ENCODE peak calls at places on chromosomes 2 and 18, in eight cellular contexts. One of them, this sample, is unnamed.

GRCh38 chr2:25378731-25379490 is 37.2 kb upstream of the DNMT3A start:
- DNase-seq in OCI-M1: no peak
- DNase-seq in GM13976: no peak
- DNase-seq in NCI-H2029 treated with DMSO at 0.1 percent for 48 hours: no peak
- DNase-seq in NCI-H524: no peak
- DNase-seq in stimulated activated CD4-positive, alpha-beta T cell treated with anti-CD3 and anti-CD28 coated beads, Interleukin-12 subunit alpha, Interleukin-12 subunit beta, amount 100 ng/mL, for 4 hours: no peak
- DNase-seq in hippocampal formation: no peak
- DNase-seq in tibial nerve: no peak
- DNase-seq in this sample: no peak

GRCh38 chr2:156405586-156405985 is 30.6 kb upstream of the GPD2 start:
- DNase-seq in OCI-M1: peak; percentile 92
- DNase-seq in NCI-H524: peak; percentile 1
- DNase-seq in GM13976: no peak
- DNase-seq in hippocampal formation: no peak
- DNase-seq in tibial nerve: peak; percentile 34
- DNase-seq in stimulated activated CD4-positive, alpha-beta T cell treated with anti-CD3 and anti-CD28 coated beads, Interleukin-12 subunit alpha, Interleukin-12 subunit beta, amount 100 ng/mL, for 4 hours: no peak
- DNase-seq in NCI-H2029 treated with DMSO at 0.1 percent for 48 hours: no peak
- DNase-seq in this sample: no peak

GRCh38 chr2:206150631-206151030 is 8.6 kb downstream of the NDUFS1 start:
- DNase-seq in hippocampal formation: no peak
- DNase-seq in OCI-M1: no peak
- DNase-seq in stimulated activated CD4-positive, alpha-beta T cell treated with anti-CD3 and anti-CD28 coated beads, Interleukin-12 subunit alpha, Interleukin-12 subunit beta, amount 100 ng/mL, for 4 hours: no peak
- DNase-seq in GM13976: no peak
- DNase-seq in NCI-H524: no peak
- DNase-seq in NCI-H2029 treated with DMSO at 0.1 percent for 48 hours: no peak
- DNase-seq in tibial nerve: no peak
- DNase-seq in this sample: no peak

GRCh38 chr2:110748489-110748867 is 16.1 kb downstream of the ACOXL start:
- DNase-seq in NCI-H524: peak; percentile 58
- DNase-seq in hippocampal formation: no peak
- DNase-seq in stimulated activated CD4-positive, alpha-beta T cell treated with anti-CD3 and anti-CD28 coated beads, Interleukin-12 subunit alpha, Interleukin-12 subunit beta, amount 100 ng/mL, for 4 hours: peak; percentile 43
- DNase-seq in NCI-H2029 treated with DMSO at 0.1 percent for 48 hours: peak; percentile 30
- DNase-seq in tibial nerve: no peak
- DNase-seq in GM13976: peak; percentile 71
- DNase-seq in OCI-M1: peak; percentile 61
- DNase-seq in this sample: peak; percentile 91

GRCh38 chr18:2913398-2914005 is 66.7 kb downstream of the EMILIN2 start:
- DNase-seq in OCI-M1: no peak
- DNase-seq in hippocampal formation: no peak
- DNase-seq in NCI-H524: no peak
- DNase-seq in stimulated activated CD4-positive, alpha-beta T cell treated with anti-CD3 and anti-CD28 coated beads, Interleukin-12 subunit alpha, Interleukin-12 subunit beta, amount 100 ng/mL, for 4 hours: no peak
- DNase-seq in NCI-H2029 treated with DMSO at 0.1 percent for 48 hours: no peak
- DNase-seq in tibial nerve: no peak
- DNase-seq in GM13976: no peak
- DNase-seq in this sample: no peak

GRCh38 chr18:21605218-21605617 is 4.7 kb upstream of the ESCO1 start:
- DNase-seq in stimulated activated CD4-positive, alpha-beta T cell treated with anti-CD3 and anti-CD28 coated beads, Interleukin-12 subunit alpha, Interleukin-12 subunit beta, amount 100 ng/mL, for 4 hours: no peak
- DNase-seq in NCI-H2029 treated with DMSO at 0.1 percent for 48 hours: no peak
- DNase-seq in hippocampal formation: no peak
- DNase-seq in OCI-M1: peak; percentile 60
- DNase-seq in tibial nerve: no peak
- DNase-seq in GM13976: no peak
- DNase-seq in NCI-H524: no peak
- DNase-seq in this sample: no peak

GRCh38 chr2:42984617-42985016 is 192.2 kb upstream of the HAAO start:
- DNase-seq in stimulated activated CD4-positive, alpha-beta T cell treated with anti-CD3 and anti-CD28 coated beads, Interleukin-12 subunit alpha, Interleukin-12 subunit beta, amount 100 ng/mL, for 4 hours: no peak
- DNase-seq in NCI-H2029 treated with DMSO at 0.1 percent for 48 hours: no peak
- DNase-seq in OCI-M1: no peak
- DNase-seq in tibial nerve: no peak
- DNase-seq in NCI-H524: no peak
- DNase-seq in hippocampal formation: no peak
- DNase-seq in GM13976: no peak
- DNase-seq in this sample: no peak

GRCh38 chr2:230885467-230886130 is 20.9 kb downstream of the ITM2C start:
- DNase-seq in NCI-H2029 treated with DMSO at 0.1 percent for 48 hours: no peak
- DNase-seq in NCI-H524: peak; percentile 88
- DNase-seq in GM13976: peak; percentile 79
- DNase-seq in tibial nerve: no peak
- DNase-seq in stimulated activated CD4-positive, alpha-beta T cell treated with anti-CD3 and anti-CD28 coated beads, Interleukin-12 subunit alpha, Interleukin-12 subunit beta, amount 100 ng/mL, for 4 hours: no peak
- DNase-seq in hippocampal formation: peak; percentile 29
- DNase-seq in OCI-M1: peak; percentile 30
- DNase-seq in this sample: no peak

GRCh38 chr2:88638743-88639142 is 11.5 kb upstream of the EIF2AK3 start:
- DNase-seq in tibial nerve: no peak
- DNase-seq in hippocampal formation: no peak
- DNase-seq in OCI-M1: no peak
- DNase-seq in stimulated activated CD4-positive, alpha-beta T cell treated with anti-CD3 and anti-CD28 coated beads, Interleukin-12 subunit alpha, Interleukin-12 subunit beta, amount 100 ng/mL, for 4 hours: no peak
- DNase-seq in NCI-H524: no peak
- DNase-seq in GM13976: no peak
- DNase-seq in NCI-H2029 treated with DMSO at 0.1 percent for 48 hours: no peak
- DNase-seq in this sample: no peak

GRCh38 chr18:25353080-25353479 is 1.1 kb upstream of the ZNF521 start:
- DNase-seq in hippocampal formation: no peak
- DNase-seq in OCI-M1: no peak
- DNase-seq in stimulated activated CD4-positive, alpha-beta T cell treated with anti-CD3 and anti-CD28 coated beads, Interleukin-12 subunit alpha, Interleukin-12 subunit beta, amount 100 ng/mL, for 4 hours: no peak
- DNase-seq in tibial nerve: no peak
- DNase-seq in NCI-H524: no peak
- DNase-seq in NCI-H2029 treated with DMSO at 0.1 percent for 48 hours: no peak
- DNase-seq in GM13976: no peak
- DNase-seq in this sample: no peak

GRCh38 chr18:36158261-36158867 is 28.7 kb downstream of the ELP2 start:
- DNase-seq in NCI-H524: no peak
- DNase-seq in NCI-H2029 treated with DMSO at 0.1 percent for 48 hours: no peak
- DNase-seq in GM13976: no peak
- DNase-seq in hippocampal formation: no peak
- DNase-seq in OCI-M1: no peak
- DNase-seq in tibial nerve: no peak
- DNase-seq in stimulated activated CD4-positive, alpha-beta T cell treated with anti-CD3 and anti-CD28 coated beads, Interleukin-12 subunit alpha, Interleukin-12 subunit beta, amount 100 ng/mL, for 4 hours: no peak
- DNase-seq in this sample: no peak

GRCh38 chr2:160602073-160602472 is 108.5 kb upstream of the RBMS1 start:
- DNase-seq in tibial nerve: no peak
- DNase-seq in hippocampal formation: no peak
- DNase-seq in OCI-M1: no peak
- DNase-seq in NCI-H2029 treated with DMSO at 0.1 percent for 48 hours: no peak
- DNase-seq in GM13976: no peak
- DNase-seq in NCI-H524: no peak
- DNase-seq in stimulated activated CD4-positive, alpha-beta T cell treated with anti-CD3 and anti-CD28 coated beads, Interleukin-12 subunit alpha, Interleukin-12 subunit beta, amount 100 ng/mL, for 4 hours: no peak
- DNase-seq in this sample: no peak

GRCh38 chr18:13463526-13463925 is 245.0 kb downstream of the LDLRAD4 start:
- DNase-seq in NCI-H524: no peak
- DNase-seq in stimulated activated CD4-positive, alpha-beta T cell treated with anti-CD3 and anti-CD28 coated beads, Interleukin-12 subunit alpha, Interleukin-12 subunit beta, amount 100 ng/mL, for 4 hours: no peak
- DNase-seq in tibial nerve: no peak
- DNase-seq in GM13976: no peak
- DNase-seq in hippocampal formation: no peak
- DNase-seq in OCI-M1: no peak
- DNase-seq in NCI-H2029 treated with DMSO at 0.1 percent for 48 hours: no peak
- DNase-seq in this sample: no peak

GRCh38 chr18:45752681-45753080 is 28.7 kb downstream of the SLC14A1 start:
- DNase-seq in tibial nerve: no peak
- DNase-seq in NCI-H2029 treated with DMSO at 0.1 percent for 48 hours: no peak
- DNase-seq in OCI-M1: no peak
- DNase-seq in stimulated activated CD4-positive, alpha-beta T cell treated with anti-CD3 and anti-CD28 coated beads, Interleukin-12 subunit alpha, Interleukin-12 subunit beta, amount 100 ng/mL, for 4 hours: no peak
- DNase-seq in GM13976: no peak
- DNase-seq in hippocampal formation: no peak
- DNase-seq in NCI-H524: no peak
- DNase-seq in this sample: no peak

GRCh38 chr2:229090231-229090630 is 180.9 kb downstream of the PID1 start:
- DNase-seq in tibial nerve: no peak
- DNase-seq in NCI-H524: no peak
- DNase-seq in hippocampal formation: no peak
- DNase-seq in OCI-M1: no peak
- DNase-seq in stimulated activated CD4-positive, alpha-beta T cell treated with anti-CD3 and anti-CD28 coated beads, Interleukin-12 subunit alpha, Interleukin-12 subunit beta, amount 100 ng/mL, for 4 hours: no peak
- DNase-seq in GM13976: no peak
- DNase-seq in NCI-H2029 treated with DMSO at 0.1 percent for 48 hours: no peak
- DNase-seq in this sample: no peak

GRCh38 chr2:132267372-132267771 is 105.6 kb upstream of the ANKRD30BL start:
- DNase-seq in tibial nerve: no peak
- DNase-seq in hippocampal formation: no peak
- DNase-seq in OCI-M1: no peak
- DNase-seq in NCI-H524: no peak
- DNase-seq in stimulated activated CD4-positive, alpha-beta T cell treated with anti-CD3 and anti-CD28 coated beads, Interleukin-12 subunit alpha, Interleukin-12 subunit beta, amount 100 ng/mL, for 4 hours: no peak
- DNase-seq in GM13976: no peak
- DNase-seq in NCI-H2029 treated with DMSO at 0.1 percent for 48 hours: no peak
- DNase-seq in this sample: no peak

GRCh38 chr2:127051116-127051779 is 55.7 kb downstream of the BIN1 start:
- DNase-seq in GM13976: peak; percentile 32
- DNase-seq in stimulated activated CD4-positive, alpha-beta T cell treated with anti-CD3 and anti-CD28 coated beads, Interleukin-12 subunit alpha, Interleukin-12 subunit beta, amount 100 ng/mL, for 4 hours: no peak
- DNase-seq in hippocampal formation: peak; percentile 36
- DNase-seq in NCI-H2029 treated with DMSO at 0.1 percent for 48 hours: no peak
- DNase-seq in tibial nerve: no peak
- DNase-seq in NCI-H524: peak; percentile 8
- DNase-seq in OCI-M1: no peak
- DNase-seq in this sample: no peak

GRCh38 chr2:184679219-184680018 is 81.1 kb downstream of the ZNF804A start:
- DNase-seq in tibial nerve: no peak
- DNase-seq in NCI-H2029 treated with DMSO at 0.1 percent for 48 hours: no peak
- DNase-seq in stimulated activated CD4-positive, alpha-beta T cell treated with anti-CD3 and anti-CD28 coated beads, Interleukin-12 subunit alpha, Interleukin-12 subunit beta, amount 100 ng/mL, for 4 hours: no peak
- DNase-seq in hippocampal formation: no peak
- DNase-seq in OCI-M1: no peak
- DNase-seq in NCI-H524: no peak
- DNase-seq in GM13976: no peak
- DNase-seq in this sample: no peak

GRCh38 chr2:176650101-176650500 is 380.9 kb downstream of the MTX2 start:
- DNase-seq in NCI-H2029 treated with DMSO at 0.1 percent for 48 hours: no peak
- DNase-seq in OCI-M1: no peak
- DNase-seq in hippocampal formation: no peak
- DNase-seq in tibial nerve: no peak
- DNase-seq in GM13976: no peak
- DNase-seq in NCI-H524: peak; percentile 39
- DNase-seq in stimulated activated CD4-positive, alpha-beta T cell treated with anti-CD3 and anti-CD28 coated beads, Interleukin-12 subunit alpha, Interleukin-12 subunit beta, amount 100 ng/mL, for 4 hours: no peak
- DNase-seq in this sample: no peak